ENCODE peak calls at places on chromosomes 11 and 22, in eight cellular contexts. One of them, this sample, is unnamed.

GRCh38 chr11:62087694-62088093 is 36.1 kb upstream of the INCENP start:
- DNase-seq in GM06990: no peak
- DNase-seq in spleen: no peak
- DNase-seq in WERI-Rb-1: no peak
- DNase-seq in ovary: no peak
- DNase-seq in IMR-90: no peak
- DNase-seq in AG09309: no peak
- DNase-seq in A673: no peak
- DNase-seq in this sample: no peak

GRCh38 chr11:103111400-103111799 is 2.2 kb downstream of the DYNC2H1 start:
- DNase-seq in GM06990: no peak
- DNase-seq in spleen: no peak
- DNase-seq in WERI-Rb-1: no peak
- DNase-seq in ovary: no peak
- DNase-seq in IMR-90: no peak
- DNase-seq in AG09309: no peak
- DNase-seq in A673: no peak
- DNase-seq in this sample: no peak

GRCh38 chr11:69638941-69639681 is 1.8 kb upstream of the CCND1 start:
- DNase-seq in GM06990: no peak
- DNase-seq in spleen: peak; percentile 91
- DNase-seq in WERI-Rb-1: peak; percentile 90
- DNase-seq in ovary: peak; percentile 69
- DNase-seq in IMR-90: peak; percentile 97
- DNase-seq in AG09309: peak; percentile 89
- DNase-seq in A673: peak; percentile 99
- DNase-seq in this sample: peak; percentile 76

GRCh38 chr11:11555228-11555627 is 66.6 kb downstream of the GALNT18 start:
- DNase-seq in GM06990: no peak
- DNase-seq in spleen: no peak
- DNase-seq in WERI-Rb-1: peak; percentile 90
- DNase-seq in ovary: no peak
- DNase-seq in IMR-90: no peak
- DNase-seq in AG09309: no peak
- DNase-seq in A673: no peak
- DNase-seq in this sample: no peak

GRCh38 chr11:103326070-103326794 is 217.0 kb downstream of the DYNC2H1 start:
- DNase-seq in GM06990: no peak
- DNase-seq in spleen: peak; percentile 75
- DNase-seq in WERI-Rb-1: peak; percentile 44
- DNase-seq in ovary: no peak
- DNase-seq in IMR-90: peak; percentile 78
- DNase-seq in AG09309: peak; percentile 46
- DNase-seq in A673: peak; percentile 89
- DNase-seq in this sample: peak; percentile 33

GRCh38 chr11:57792060-57792541 is 30.5 kb downstream of the CTNND1 start:
- DNase-seq in GM06990: peak; percentile 74
- DNase-seq in spleen: peak; percentile 96
- DNase-seq in WERI-Rb-1: no peak
- DNase-seq in ovary: no peak
- DNase-seq in IMR-90: peak; percentile 53
- DNase-seq in AG09309: no peak
- DNase-seq in A673: no peak
- DNase-seq in this sample: no peak

GRCh38 chr11:34158661-34159060 is 53.2 kb downstream of the NAT10 start:
- DNase-seq in GM06990: no peak
- DNase-seq in spleen: no peak
- DNase-seq in WERI-Rb-1: no peak
- DNase-seq in ovary: no peak
- DNase-seq in IMR-90: no peak
- DNase-seq in AG09309: no peak
- DNase-seq in A673: no peak
- DNase-seq in this sample: no peak

GRCh38 chr11:62392944-62393628 is 25.7 kb upstream of the SCGB1A1 start:
- DNase-seq in GM06990: no peak
- DNase-seq in spleen: no peak
- DNase-seq in WERI-Rb-1: peak; percentile 35
- DNase-seq in ovary: peak; percentile 25
- DNase-seq in IMR-90: no peak
- DNase-seq in AG09309: no peak
- DNase-seq in A673: no peak
- DNase-seq in this sample: no peak

GRCh38 chr22:46935506-46936377 is 173.3 kb downstream of the TBC1D22A start:
- DNase-seq in GM06990: no peak
- DNase-seq in spleen: no peak
- DNase-seq in WERI-Rb-1: no peak
- DNase-seq in ovary: no peak
- DNase-seq in IMR-90: no peak
- DNase-seq in AG09309: no peak
- DNase-seq in A673: peak; percentile 16
- DNase-seq in this sample: no peak

DNA sequence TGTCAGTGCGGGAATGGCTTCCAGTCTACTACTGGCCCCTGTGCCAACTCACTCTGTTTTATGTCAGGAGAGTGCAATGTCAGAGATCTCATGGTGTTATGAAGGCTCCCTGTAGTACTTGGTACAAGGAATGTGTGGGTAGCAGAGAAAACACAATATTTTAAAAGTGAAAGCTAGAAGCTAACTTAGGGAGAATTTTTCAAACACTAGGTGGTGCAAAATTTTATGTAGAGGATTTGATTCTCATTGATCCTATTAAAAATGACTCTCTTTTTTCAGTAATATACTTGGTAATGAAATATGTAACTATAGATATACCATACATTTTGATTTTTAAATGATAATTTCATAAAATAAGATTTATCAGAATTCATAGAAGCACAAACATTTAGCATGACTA is 134.7 kb downstream of the JRKL start:
- DNase-seq in GM06990: no peak
- DNase-seq in spleen: no peak
- DNase-seq in WERI-Rb-1: no peak
- DNase-seq in ovary: no peak
- DNase-seq in IMR-90: peak; percentile 0
- DNase-seq in AG09309: no peak
- DNase-seq in A673: no peak
- DNase-seq in this sample: no peak
- TF ChIP-seq CTCF in GM06990: no peak
- TF ChIP-seq CTCF in spleen: no peak
- TF ChIP-seq CTCF in WERI-Rb-1: no peak
- TF ChIP-seq CTCF in ovary: no peak
- TF ChIP-seq CTCF in IMR-90: no peak
- TF ChIP-seq CTCF in AG09309: no peak
- TF ChIP-seq CTCF in A673: peak; percentile 48
- TF ChIP-seq CTCF in this sample: no peak

DNA sequence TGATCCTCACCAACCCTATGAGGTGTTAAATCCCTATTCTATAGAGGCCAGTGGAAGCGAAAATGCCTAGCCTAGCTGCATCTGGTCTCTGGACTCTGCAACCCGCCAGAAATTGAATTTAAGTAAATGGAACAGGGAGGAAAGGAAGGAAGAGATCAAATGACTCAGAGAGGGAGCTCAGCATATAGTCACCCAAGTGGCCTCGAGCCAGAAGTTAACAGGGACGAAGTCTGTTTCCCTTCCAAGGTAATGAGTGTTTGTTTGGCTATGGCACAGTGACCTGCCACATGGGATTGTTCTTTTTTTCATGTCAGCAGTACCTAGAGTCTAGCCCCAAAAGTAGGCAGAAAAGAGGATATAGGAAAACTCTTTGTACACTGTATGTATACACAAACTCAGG is 66.3 kb downstream of the PAK1 start:
- DNase-seq in GM06990: no peak
- DNase-seq in spleen: no peak
- DNase-seq in WERI-Rb-1: no peak
- DNase-seq in ovary: no peak
- DNase-seq in IMR-90: peak; percentile 92
- DNase-seq in AG09309: peak; percentile 40
- DNase-seq in A673: peak; percentile 85
- DNase-seq in this sample: peak; percentile 36
- H3K4me3 ChIP-seq in GM06990: no peak overlapping the region
- H3K4me3 ChIP-seq in spleen: no peak overlapping the region
- H3K4me3 ChIP-seq in WERI-Rb-1: no peak overlapping the region
- H3K4me3 ChIP-seq in ovary: no peak overlapping the region
- H3K4me3 ChIP-seq in IMR-90: no peak overlapping the region
- H3K4me3 ChIP-seq in AG09309: no peak overlapping the region
- H3K4me3 ChIP-seq in A673: no peak overlapping the region
- H3K4me3 ChIP-seq in this sample: no peak overlapping the region

GRCh38 chr11:75777461-75778110 is 9.0 kb downstream of the DGAT2 start:
- DNase-seq in GM06990: no peak
- DNase-seq in spleen: peak; percentile 81
- DNase-seq in WERI-Rb-1: no peak
- DNase-seq in ovary: no peak
- DNase-seq in IMR-90: no peak
- DNase-seq in AG09309: no peak
- DNase-seq in A673: peak; percentile 26
- DNase-seq in this sample: no peak

GRCh38 chr11:75771646-75772410 is 3.2 kb downstream of the DGAT2 start:
- DNase-seq in GM06990: no peak
- DNase-seq in spleen: peak; percentile 87
- DNase-seq in WERI-Rb-1: no peak
- DNase-seq in ovary: no peak
- DNase-seq in IMR-90: peak; percentile 85
- DNase-seq in AG09309: peak; percentile 87
- DNase-seq in A673: no peak
- DNase-seq in this sample: no peak

GRCh38 chr11:75773595-75774353 is 5.2 kb downstream of the DGAT2 start:
- DNase-seq in GM06990: peak; percentile 81
- DNase-seq in spleen: peak; percentile 81
- DNase-seq in WERI-Rb-1: no peak
- DNase-seq in ovary: no peak
- DNase-seq in IMR-90: no peak
- DNase-seq in AG09309: no peak
- DNase-seq in A673: no peak
- DNase-seq in this sample: no peak

GRCh38 chr11:75776546-75776945 is 8.0 kb downstream of the DGAT2 start:
- DNase-seq in GM06990: no peak
- DNase-seq in spleen: peak; percentile 54
- DNase-seq in WERI-Rb-1: no peak
- DNase-seq in ovary: no peak
- DNase-seq in IMR-90: no peak
- DNase-seq in AG09309: no peak
- DNase-seq in A673: no peak
- DNase-seq in this sample: no peak

GRCh38 chr11:75775056-75775455 is 6.5 kb downstream of the DGAT2 start:
- DNase-seq in GM06990: no peak
- DNase-seq in spleen: peak; percentile 71
- DNase-seq in WERI-Rb-1: no peak
- DNase-seq in ovary: no peak
- DNase-seq in IMR-90: no peak
- DNase-seq in AG09309: no peak
- DNase-seq in A673: no peak
- DNase-seq in this sample: no peak
- TF ChIP-seq CTCF in GM06990: no peak
- TF ChIP-seq CTCF in spleen: no peak
- TF ChIP-seq CTCF in WERI-Rb-1: no peak
- TF ChIP-seq CTCF in ovary: no peak
- TF ChIP-seq CTCF in IMR-90: no peak
- TF ChIP-seq CTCF in AG09309: no peak
- TF ChIP-seq CTCF in A673: no peak
- TF ChIP-seq CTCF in this sample: no peak

DNA sequence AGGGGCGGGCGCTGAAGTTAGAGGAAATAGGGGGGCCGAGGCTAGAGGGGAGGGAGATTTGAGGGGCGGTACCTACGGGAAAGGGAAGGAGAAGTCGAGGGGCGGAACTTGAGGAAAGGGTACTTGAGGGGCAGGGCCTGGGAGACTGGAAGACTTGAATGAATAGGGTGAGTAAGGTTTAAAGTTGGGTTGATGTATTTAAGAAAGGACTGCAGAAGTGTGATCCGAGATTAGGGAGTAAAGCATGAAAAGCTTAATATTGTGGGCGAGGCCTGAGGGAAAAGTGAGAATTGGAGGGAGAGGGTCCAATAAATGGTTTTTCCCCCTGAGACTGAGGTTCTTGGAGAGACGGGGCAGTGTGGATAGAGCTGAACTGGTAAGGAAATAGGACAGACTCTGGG is 723 bp downstream of the HSCB start:
- DNase-seq in GM06990: no peak
- DNase-seq in spleen: no peak
- DNase-seq in WERI-Rb-1: no peak
- DNase-seq in ovary: no peak
- DNase-seq in IMR-90: no peak
- DNase-seq in AG09309: no peak
- DNase-seq in A673: no peak
- DNase-seq in this sample: no peak
- H3K4me3 ChIP-seq in GM06990: peak overlapping the region; percentile 92
- H3K4me3 ChIP-seq in spleen: peak overlapping the region; percentile 89
- H3K4me3 ChIP-seq in WERI-Rb-1: peak overlapping the region; percentile 97
- H3K4me3 ChIP-seq in ovary: peak overlapping the region; percentile 98
- H3K4me3 ChIP-seq in IMR-90: peak overlapping the region; percentile 73
- H3K4me3 ChIP-seq in AG09309: peak overlapping the region; percentile 84
- H3K4me3 ChIP-seq in A673: peak overlapping the region; percentile 79
- H3K4me3 ChIP-seq in this sample: peak overlapping the region; percentile 93

DNA sequence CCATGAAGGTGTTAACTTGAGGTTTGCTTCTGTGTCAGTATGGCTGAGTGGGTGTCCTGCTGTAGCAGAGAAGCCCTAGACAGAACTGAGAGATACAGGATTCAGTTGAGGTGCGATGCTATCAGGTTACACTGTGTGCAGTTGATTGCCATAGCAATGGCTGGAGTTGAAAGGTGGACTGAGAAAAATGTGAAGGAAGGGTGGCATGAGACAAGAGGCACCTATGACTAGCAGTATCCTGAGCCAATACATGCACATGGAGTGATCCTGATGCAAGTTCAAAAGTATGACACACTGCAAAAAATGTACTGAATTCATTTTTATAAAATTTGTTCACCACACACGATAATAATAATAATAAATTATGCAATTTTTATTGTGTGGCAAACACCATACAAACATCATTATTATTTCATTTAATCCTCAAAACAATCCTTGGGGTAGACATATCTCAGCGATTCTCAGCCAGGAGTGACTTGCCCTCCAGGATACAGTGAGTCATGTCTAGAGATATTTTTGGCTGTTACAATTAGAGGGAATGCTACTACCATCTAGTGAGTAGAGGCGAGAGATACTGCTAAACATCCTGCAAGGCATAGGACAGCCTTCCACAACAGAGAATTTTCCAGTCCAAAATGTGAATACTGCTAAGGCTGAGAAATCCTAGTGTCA is 3.9 kb upstream of the PIWIL4 start:
- DNase-seq in GM06990: no peak
- DNase-seq in spleen: no peak
- DNase-seq in WERI-Rb-1: no peak
- DNase-seq in ovary: no peak
- DNase-seq in IMR-90: peak; percentile 77
- DNase-seq in AG09309: no peak
- DNase-seq in A673: peak; percentile 28
- DNase-seq in this sample: no peak
- TF ChIP-seq CTCF in GM06990: no peak
- TF ChIP-seq CTCF in spleen: no peak
- TF ChIP-seq CTCF in WERI-Rb-1: no peak
- TF ChIP-seq CTCF in ovary: no peak
- TF ChIP-seq CTCF in IMR-90: peak; percentile 62
- TF ChIP-seq CTCF in AG09309: peak; percentile 57
- TF ChIP-seq CTCF in A673: no peak
- TF ChIP-seq CTCF in this sample: peak; percentile 31

GRCh38 chr11:65777241-65777640 is 3.5 kb downstream of the AP5B1 start:
- DNase-seq in GM06990: no peak
- DNase-seq in spleen: peak; percentile 33
- DNase-seq in WERI-Rb-1: no peak
- DNase-seq in ovary: no peak
- DNase-seq in IMR-90: no peak
- DNase-seq in AG09309: no peak
- DNase-seq in A673: no peak
- DNase-seq in this sample: no peak
- H3K4me3 ChIP-seq in GM06990: no peak overlapping the region
- H3K4me3 ChIP-seq in spleen: peak overlapping the region; percentile 99
- H3K4me3 ChIP-seq in WERI-Rb-1: no peak overlapping the region
- H3K4me3 ChIP-seq in ovary: no peak overlapping the region
- H3K4me3 ChIP-seq in IMR-90: no peak overlapping the region
- H3K4me3 ChIP-seq in AG09309: no peak overlapping the region
- H3K4me3 ChIP-seq in A673: no peak overlapping the region
- H3K4me3 ChIP-seq in this sample: no peak overlapping the region